ENCODE peak calls at places on chromosome 19, in nine cellular contexts. G is ovary; L is GM23338; N is H9; F is CD4-positive, CD25-positive, alpha-beta regulatory T cell; X is PC-3; W is naive thymus-derived CD4-positive, alpha-beta T cell; O is A549; T is kidney. H is an unnamed sample.

GRCh38 chr19:7832781-7833180 is 2.8 kb downstream of the EVI5L start:
- DNase-seq in G (no peak), L (no peak), N (no peak), F (no peak), X (no peak), W (no peak), O (no peak), T (no peak), H (no peak)

GRCh38 chr19:52492201-52492960 is 35.1 kb upstream of the ZNF808 start:
- DNase-seq in G (no peak), L (peak), N (peak), F (no peak), X (no peak), W (no peak), O (no peak), T (peak), H (no peak)

GRCh38 chr19:20482721-20483120 is 82.9 kb downstream of the ZNF737 start:
- DNase-seq in G (no peak), L (peak), N (peak), F (peak), X (no peak), W (no peak), O (no peak), T (no peak), H (no peak)

GRCh38 chr19:5891938-5892771 is 11.4 kb downstream of the NDUFA11 start:
- DNase-seq in G (no peak), L (peak), N (peak), F (no peak), X (peak), W (peak), O (peak), T (no peak), H (no peak)

GRCh38 chr19:1213391-1214286 is 8.1 kb downstream of the STK11 start:
- DNase-seq in G (peak), L (no peak), N (no peak), F (peak), X (no peak), W (peak), O (no peak), T (peak), H (peak)

GRCh38 chr19:49684983-49685553 is 4.3 kb upstream of the ADM5 start:
- DNase-seq in G (no peak), L (no peak), N (no peak), F (no peak), X (no peak), W (no peak), O (no peak), T (no peak), H (no peak)

GRCh38 chr19:55482967-55483671 is 1.9 kb upstream of the NAT14 start:
- DNase-seq in G (peak), L (no peak), N (no peak), F (no peak), X (no peak), W (no peak), O (no peak), T (no peak), H (no peak)

GRCh38 chr19:40424637-40425449 is 949 bp downstream of the SERTAD1 start:
- DNase-seq in G (no peak), L (peak), N (peak), F (no peak), X (no peak), W (no peak), O (no peak), T (no peak), H (no peak)

GRCh38 chr19:35959040-35959967 is 23.1 kb downstream of the LRFN3 start:
- DNase-seq in G (no peak), L (peak), N (peak), F (peak), X (no peak), W (peak), O (no peak), T (peak), H (no peak)

GRCh38 chr19:45676851-45677263 is 8.8 kb downstream of the GIPR start:
- DNase-seq in G (no peak), L (peak), N (no peak), F (peak), X (no peak), W (peak), O (no peak), T (peak), H (no peak)

GRCh38 chr19:18109363-18109730 is 11.8 kb downstream of the MAST3 start:
- DNase-seq in G (no peak), L (no peak), N (no peak), F (no peak), X (no peak), W (no peak), O (no peak), T (no peak), H (no peak)

GRCh38 chr19:18108897-18109296 is 11.3 kb downstream of the MAST3 start:
- DNase-seq in G (no peak), L (no peak), N (no peak), F (no peak), X (no peak), W (no peak), O (no peak), T (no peak), H (no peak)

GRCh38 chr19:18104793-18105131 is 7.2 kb downstream of the MAST3 start:
- DNase-seq in G (no peak), L (no peak), N (no peak), F (no peak), X (no peak), W (no peak), O (no peak), T (no peak), H (no peak)

GRCh38 chr19:18109731-18110671 is 12.4 kb downstream of the MAST3 start:
- DNase-seq in G (no peak), L (peak), N (peak), F (peak), X (peak), W (peak), O (no peak), T (peak), H (no peak)

DNA sequence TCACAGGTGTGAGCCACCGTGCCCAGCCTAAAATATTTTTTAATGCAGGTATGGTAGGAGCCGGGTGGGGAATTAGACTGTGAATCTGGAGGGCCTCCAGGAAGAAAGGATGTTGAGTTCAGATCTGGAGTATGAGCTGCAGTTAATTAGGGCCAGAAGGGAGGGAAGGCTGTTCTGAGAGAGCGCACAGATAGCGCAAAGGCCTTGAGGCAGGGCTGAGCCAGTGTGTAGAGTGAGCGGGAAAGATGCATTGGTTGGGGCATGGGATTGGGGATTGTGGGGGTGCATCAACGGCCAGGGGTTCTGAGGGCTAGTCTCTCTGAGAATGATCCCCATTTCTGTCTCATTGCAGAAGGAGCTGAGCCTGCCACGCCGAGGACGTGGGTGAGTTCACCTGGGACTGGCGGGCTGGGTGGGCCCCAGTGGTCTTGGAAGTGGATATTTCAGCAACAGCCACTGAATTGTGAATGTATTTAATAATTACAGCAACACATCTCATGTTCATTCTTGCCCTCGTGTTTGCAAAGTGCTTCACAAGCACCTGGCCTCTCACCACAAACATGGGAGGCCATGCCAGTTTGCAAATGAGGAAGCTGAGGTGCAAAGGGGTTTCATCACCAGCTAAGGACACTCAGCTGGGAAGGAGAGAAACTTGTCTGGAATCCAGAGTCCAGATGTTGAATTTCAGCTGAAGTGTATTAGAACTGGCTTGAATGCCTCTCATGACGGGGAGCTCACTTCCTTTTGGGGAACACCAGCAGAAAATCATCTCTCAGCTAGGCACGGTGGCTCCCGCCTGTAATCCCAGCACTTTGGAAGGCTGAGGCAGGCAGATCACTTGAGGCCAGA is 9.9 kb downstream of the MAST3 start:
- DNase-seq in G (no peak), L (no peak), N (no peak), F (no peak), X (no peak), W (no peak), O (no peak), T (no peak), H (no peak)
- H3K27ac ChIP-seq in G (no peak), L (no peak), N (no peak), F (no peak), X (no peak), W (no peak), O (no peak), T (no peak), H (no peak)

GRCh38 chr19:47263169-47263560 is 6.8 kb downstream of the CCDC9 start:
- DNase-seq in G (no peak), L (no peak), N (no peak), F (no peak), X (no peak), W (no peak), O (no peak), T (no peak), H (no peak)
- H3K27ac ChIP-seq in G (no peak), L (no peak), N (no peak), F (no peak), X (no peak), W (no peak), O (no peak), T (no peak), H (no peak)

GRCh38 chr19:29565171-29565570 is 39.4 kb downstream of the VSTM2B start:
- DNase-seq in G (no peak), L (no peak), N (no peak), F (no peak), X (no peak), W (no peak), O (no peak), T (no peak), H (no peak)

GRCh38 chr19:29567366-29567915 is 38.6 kb upstream of the POP4 start:
- DNase-seq in G (no peak), L (no peak), N (no peak), F (no peak), X (no peak), W (peak), O (no peak), T (no peak), H (no peak)

GRCh38 chr19:29564574-29565005 is 38.8 kb downstream of the VSTM2B start:
- DNase-seq in G (no peak), L (no peak), N (no peak), F (no peak), X (no peak), W (no peak), O (no peak), T (no peak), H (no peak)

GRCh38 chr19:29568036-29568788 is 37.9 kb upstream of the POP4 start:
- DNase-seq in G (no peak), L (no peak), N (no peak), F (no peak), X (no peak), W (peak), O (no peak), T (no peak), H (no peak)

GRCh38 chr19:29566496-29567054 is 39.5 kb upstream of the POP4 start:
- DNase-seq in G (no peak), L (no peak), N (no peak), F (no peak), X (no peak), W (no peak), O (no peak), T (no peak), H (no peak)
- H3K27ac ChIP-seq in G (no peak), L (no peak), N (no peak), F (no peak), X (no peak), W (no peak), O (no peak), T (no peak), H (no peak)

DNA sequence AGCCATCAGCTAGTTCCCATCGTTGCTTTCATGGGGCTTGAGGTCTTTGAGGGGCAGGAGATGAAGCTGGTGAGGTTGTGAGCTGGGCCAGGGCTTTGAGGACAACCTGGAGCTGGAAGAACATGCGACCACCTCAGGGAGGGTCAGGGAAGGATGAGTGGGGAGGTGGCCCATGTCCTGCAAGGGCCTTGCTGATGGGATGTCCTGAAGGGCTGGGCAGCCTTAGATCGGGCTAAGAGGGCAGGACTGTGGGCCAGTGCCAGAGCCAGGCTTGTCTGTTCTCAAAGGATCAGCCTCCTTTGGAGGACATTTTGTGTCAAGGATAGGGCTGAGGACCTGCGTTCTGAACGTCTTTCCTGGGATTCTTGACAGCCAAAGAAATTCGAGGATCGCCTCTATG is 10.5 kb downstream of the CYTH2 start:
- DNase-seq in G (no peak), L (peak), N (no peak), F (no peak), X (no peak), W (no peak), O (no peak), T (no peak), H (no peak)
- H3K27ac ChIP-seq in G (peak), L (peak), N (no peak), F (peak), X (no peak), W (peak), O (no peak), T (no peak), H (no peak)